ENCODE peak calls at places on chromosomes 16 and 17, in six cellular contexts. One of them, this sample, is unnamed. For H3K9me3, the result is how much of the 10 kb centered on the place peaks cover.

GRCh38 chr16:75053791-75054555 is 55.1 kb downstream of the ZNRF1 start:
- DNase-seq in CD4-positive, CD25-positive, alpha-beta regulatory T cell: no peak
- DNase-seq in fibroblast of lung: no peak
- DNase-seq in suprapubic skin: peak
- DNase-seq in sigmoid colon: peak
- DNase-seq in heart right ventricle: peak
- DNase-seq in this sample: peak

GRCh38 chr16:67447508-67448076 is 16.7 kb downstream of the HSD11B2 start:
- DNase-seq in CD4-positive, CD25-positive, alpha-beta regulatory T cell: peak
- DNase-seq in fibroblast of lung: no peak
- DNase-seq in suprapubic skin: no peak
- DNase-seq in sigmoid colon: peak
- DNase-seq in heart right ventricle: peak
- DNase-seq in this sample: no peak

GRCh38 chr17:50604470-50604869 is 30.2 kb upstream of the ABCC3 start:
- DNase-seq in CD4-positive, CD25-positive, alpha-beta regulatory T cell: no peak
- DNase-seq in fibroblast of lung: peak
- DNase-seq in suprapubic skin: no peak
- DNase-seq in sigmoid colon: peak
- DNase-seq in heart right ventricle: peak
- DNase-seq in this sample: peak

GRCh38 chr16:67284699-67285646 is 5.6 kb downstream of the PLEKHG4 start:
- DNase-seq in CD4-positive, CD25-positive, alpha-beta regulatory T cell: no peak
- DNase-seq in fibroblast of lung: peak
- DNase-seq in suprapubic skin: no peak
- DNase-seq in sigmoid colon: no peak
- DNase-seq in heart right ventricle: peak
- DNase-seq in this sample: peak

GRCh38 chr17:56835259-56835575 is 1.3 kb downstream of the DGKE start:
- DNase-seq in CD4-positive, CD25-positive, alpha-beta regulatory T cell: no peak
- DNase-seq in fibroblast of lung: no peak
- DNase-seq in suprapubic skin: no peak
- DNase-seq in sigmoid colon: no peak
- DNase-seq in heart right ventricle: no peak
- DNase-seq in this sample: no peak

GRCh38 chr16:49189286-49189685 is 92.4 kb downstream of the CBLN1 start:
- DNase-seq in CD4-positive, CD25-positive, alpha-beta regulatory T cell: no peak
- DNase-seq in fibroblast of lung: no peak
- DNase-seq in suprapubic skin: no peak
- DNase-seq in sigmoid colon: no peak
- DNase-seq in heart right ventricle: no peak
- DNase-seq in this sample: no peak

GRCh38 chr17:21293846-21294240 is 9.3 kb downstream of the MAP2K3 start:
- DNase-seq in CD4-positive, CD25-positive, alpha-beta regulatory T cell: no peak
- DNase-seq in fibroblast of lung: no peak
- DNase-seq in suprapubic skin: no peak
- DNase-seq in sigmoid colon: no peak
- DNase-seq in heart right ventricle: no peak
- DNase-seq in this sample: no peak

GRCh38 chr16:57667526-57668258 is 414 bp upstream of the ADGRG3 start:
- DNase-seq in CD4-positive, CD25-positive, alpha-beta regulatory T cell: no peak
- DNase-seq in fibroblast of lung: no peak
- DNase-seq in suprapubic skin: no peak
- DNase-seq in sigmoid colon: no peak
- DNase-seq in heart right ventricle: no peak
- DNase-seq in this sample: no peak

GRCh38 chr17:82216301-82217119 is 3.9 kb upstream of the CCDC57 start:
- DNase-seq in CD4-positive, CD25-positive, alpha-beta regulatory T cell: no peak
- DNase-seq in fibroblast of lung: peak
- DNase-seq in suprapubic skin: no peak
- DNase-seq in sigmoid colon: peak
- DNase-seq in heart right ventricle: peak
- DNase-seq in this sample: peak

GRCh38 chr17:77875881-77876509 is 82.5 kb upstream of the TNRC6C start:
- DNase-seq in CD4-positive, CD25-positive, alpha-beta regulatory T cell: no peak
- DNase-seq in fibroblast of lung: peak
- DNase-seq in suprapubic skin: no peak
- DNase-seq in sigmoid colon: no peak
- DNase-seq in heart right ventricle: peak
- DNase-seq in this sample: no peak

GRCh38 chr17:51319186-51319585 is 58.8 kb downstream of the UTP18 start:
- DNase-seq in CD4-positive, CD25-positive, alpha-beta regulatory T cell: no peak
- DNase-seq in fibroblast of lung: no peak
- DNase-seq in suprapubic skin: no peak
- DNase-seq in sigmoid colon: no peak
- DNase-seq in heart right ventricle: no peak
- DNase-seq in this sample: no peak

GRCh38 chr16:47018223-47018891 is 44.9 kb upstream of the DNAJA2 start:
- DNase-seq in CD4-positive, CD25-positive, alpha-beta regulatory T cell: peak
- DNase-seq in fibroblast of lung: peak
- DNase-seq in suprapubic skin: no peak
- DNase-seq in sigmoid colon: no peak
- DNase-seq in heart right ventricle: no peak
- DNase-seq in this sample: peak

GRCh38 chr17:49219987-49220386 is 9.5 kb downstream of the ABI3 start:
- DNase-seq in CD4-positive, CD25-positive, alpha-beta regulatory T cell: no peak
- DNase-seq in fibroblast of lung: no peak
- DNase-seq in suprapubic skin: no peak
- DNase-seq in sigmoid colon: no peak
- DNase-seq in heart right ventricle: no peak
- DNase-seq in this sample: no peak

GRCh38 chr17:77107506-77108433 is 33.0 kb upstream of the SEC14L1 start:
- DNase-seq in CD4-positive, CD25-positive, alpha-beta regulatory T cell: peak
- DNase-seq in fibroblast of lung: peak
- DNase-seq in suprapubic skin: no peak
- DNase-seq in sigmoid colon: no peak
- DNase-seq in heart right ventricle: no peak
- DNase-seq in this sample: no peak

GRCh38 chr16:88534731-88535141 is 35.5 kb upstream of the ZC3H18 start:
- DNase-seq in CD4-positive, CD25-positive, alpha-beta regulatory T cell: no peak
- DNase-seq in fibroblast of lung: peak
- DNase-seq in suprapubic skin: no peak
- DNase-seq in sigmoid colon: no peak
- DNase-seq in heart right ventricle: peak
- DNase-seq in this sample: no peak

GRCh38 chr16:27800817-27801216 is 250.9 kb downstream of the KATNIP start:
- DNase-seq in CD4-positive, CD25-positive, alpha-beta regulatory T cell: no peak
- DNase-seq in fibroblast of lung: no peak
- DNase-seq in suprapubic skin: no peak
- DNase-seq in sigmoid colon: no peak
- DNase-seq in heart right ventricle: no peak
- DNase-seq in this sample: no peak

GRCh38 chr17:74591503-74591902 is 580 bp downstream of the CD300LD start:
- DNase-seq in CD4-positive, CD25-positive, alpha-beta regulatory T cell: no peak
- DNase-seq in fibroblast of lung: no peak
- DNase-seq in suprapubic skin: no peak
- DNase-seq in sigmoid colon: no peak
- DNase-seq in heart right ventricle: no peak
- DNase-seq in this sample: no peak

GRCh38 chr17:78993241-78993956 is 13.7 kb upstream of the LGALS3BP start:
- DNase-seq in CD4-positive, CD25-positive, alpha-beta regulatory T cell: peak
- DNase-seq in fibroblast of lung: peak
- DNase-seq in suprapubic skin: peak
- DNase-seq in sigmoid colon: peak
- DNase-seq in heart right ventricle: peak
- DNase-seq in this sample: peak

GRCh38 chr16:10376229-10376628 is 9.6 kb upstream of the ATF7IP2 start:
- DNase-seq in CD4-positive, CD25-positive, alpha-beta regulatory T cell: no peak
- DNase-seq in fibroblast of lung: no peak
- DNase-seq in suprapubic skin: no peak
- DNase-seq in sigmoid colon: no peak
- DNase-seq in heart right ventricle: no peak
- DNase-seq in this sample: no peak

GRCh38 chr17:27573971-27574525 is 56.9 kb upstream of the LGALS9 start:
- DNase-seq in CD4-positive, CD25-positive, alpha-beta regulatory T cell: no peak
- DNase-seq in fibroblast of lung: peak
- DNase-seq in suprapubic skin: no peak
- DNase-seq in sigmoid colon: no peak
- DNase-seq in heart right ventricle: no peak
- DNase-seq in this sample: no peak

GRCh38 chr17:15262291-15263205 is 2.6 kb downstream of the PMP22 start:
- DNase-seq in CD4-positive, CD25-positive, alpha-beta regulatory T cell: no peak
- DNase-seq in fibroblast of lung: peak
- DNase-seq in suprapubic skin: peak
- DNase-seq in sigmoid colon: peak
- DNase-seq in heart right ventricle: peak
- DNase-seq in this sample: peak

DNA sequence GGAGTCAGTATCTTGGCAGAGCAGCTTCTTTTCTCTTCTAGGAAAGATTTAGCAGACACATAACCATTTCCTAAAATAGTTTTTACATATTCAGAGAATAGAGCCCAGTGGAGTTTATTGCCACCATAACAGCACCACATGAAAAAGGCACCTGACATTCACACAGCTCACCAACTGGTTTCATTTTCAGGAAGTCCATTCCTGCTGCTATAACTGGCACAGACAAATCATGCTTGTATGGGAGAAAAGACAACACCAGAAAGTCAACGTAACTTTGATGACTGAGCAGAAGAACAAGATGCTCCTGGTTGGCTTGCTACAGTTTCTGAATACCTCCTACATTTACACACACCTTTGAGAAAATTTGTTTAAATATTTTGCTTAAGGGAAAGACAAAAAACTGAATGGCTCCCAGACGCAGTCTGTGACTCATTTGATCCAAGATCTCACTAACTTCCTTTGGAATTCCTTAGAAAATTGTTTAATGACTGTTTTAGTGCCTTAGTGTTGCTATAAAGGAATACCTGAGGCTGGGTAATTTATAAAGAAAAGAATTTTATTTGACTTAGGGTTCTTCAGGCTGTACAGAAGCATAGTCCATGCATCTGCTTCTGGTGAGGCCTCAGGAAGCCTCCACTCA is 1380.6 kb downstream of the CDH8 start:
- DNase-seq in CD4-positive, CD25-positive, alpha-beta regulatory T cell: no peak
- DNase-seq in fibroblast of lung: peak
- DNase-seq in suprapubic skin: no peak
- DNase-seq in sigmoid colon: no peak
- DNase-seq in heart right ventricle: no peak
- DNase-seq in this sample: no peak
- H3K9me3 ChIP-seq in CD4-positive, CD25-positive, alpha-beta regulatory T cell: under half
- H3K9me3 ChIP-seq in fibroblast of lung: under half
- H3K9me3 ChIP-seq in suprapubic skin: under half
- H3K9me3 ChIP-seq in sigmoid colon: under half
- H3K9me3 ChIP-seq in heart right ventricle: under half
- H3K9me3 ChIP-seq in this sample: under half

GRCh38 chr16:31916056-31916488 is 42.5 kb downstream of the ZNF267 start:
- DNase-seq in CD4-positive, CD25-positive, alpha-beta regulatory T cell: no peak
- DNase-seq in fibroblast of lung: no peak
- DNase-seq in suprapubic skin: no peak
- DNase-seq in sigmoid colon: no peak
- DNase-seq in heart right ventricle: no peak
- DNase-seq in this sample: no peak

GRCh38 chr16:31913668-31914067 is 40.1 kb downstream of the ZNF267 start:
- DNase-seq in CD4-positive, CD25-positive, alpha-beta regulatory T cell: no peak
- DNase-seq in fibroblast of lung: no peak
- DNase-seq in suprapubic skin: no peak
- DNase-seq in sigmoid colon: no peak
- DNase-seq in heart right ventricle: no peak
- DNase-seq in this sample: no peak
- H3K9me3 ChIP-seq in CD4-positive, CD25-positive, alpha-beta regulatory T cell: half or more
- H3K9me3 ChIP-seq in fibroblast of lung: under half
- H3K9me3 ChIP-seq in suprapubic skin: half or more
- H3K9me3 ChIP-seq in sigmoid colon: half or more
- H3K9me3 ChIP-seq in heart right ventricle: under half
- H3K9me3 ChIP-seq in this sample: under half

GRCh38 chr16:35841632-35842031 is 2382.2 kb downstream of the TP53TG3F start:
- DNase-seq in CD4-positive, CD25-positive, alpha-beta regulatory T cell: no peak
- DNase-seq in fibroblast of lung: no peak
- DNase-seq in suprapubic skin: no peak
- DNase-seq in sigmoid colon: no peak
- DNase-seq in heart right ventricle: no peak
- DNase-seq in this sample: no peak
- H3K9me3 ChIP-seq in CD4-positive, CD25-positive, alpha-beta regulatory T cell: under half
- H3K9me3 ChIP-seq in fibroblast of lung: under half
- H3K9me3 ChIP-seq in suprapubic skin: under half
- H3K9me3 ChIP-seq in sigmoid colon: under half
- H3K9me3 ChIP-seq in heart right ventricle: under half
- H3K9me3 ChIP-seq in this sample: under half

DNA sequence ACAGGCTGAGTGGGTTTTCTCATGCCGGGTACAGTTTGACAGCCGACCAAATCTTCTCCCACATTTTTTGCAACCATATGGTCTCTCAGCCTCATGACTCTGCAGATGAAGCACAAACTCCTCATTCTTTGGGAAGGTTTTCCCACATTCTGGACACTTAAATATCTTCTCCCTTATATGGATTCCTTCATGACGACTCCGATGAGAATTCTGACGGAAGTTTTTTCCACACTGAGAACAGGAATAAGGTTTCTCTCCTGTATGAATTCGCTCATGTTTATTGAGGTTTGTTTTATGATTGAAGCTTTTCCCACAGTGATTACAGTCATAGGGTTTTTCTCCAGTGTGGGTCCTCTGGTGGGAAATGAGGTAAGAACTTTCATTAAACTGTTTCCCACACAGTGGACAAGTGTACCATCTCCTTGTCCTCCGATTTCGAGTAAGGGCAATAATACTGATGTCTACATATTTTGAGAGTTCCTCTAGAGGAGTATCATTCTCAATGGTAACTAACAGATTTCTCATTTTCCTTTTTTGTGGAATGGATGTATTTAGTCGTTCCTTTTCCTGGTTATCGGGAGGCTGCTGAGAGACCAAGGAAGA is 10.9 kb downstream of the ZNF200 start:
- DNase-seq in CD4-positive, CD25-positive, alpha-beta regulatory T cell: no peak
- DNase-seq in fibroblast of lung: peak
- DNase-seq in suprapubic skin: no peak
- DNase-seq in sigmoid colon: no peak
- DNase-seq in heart right ventricle: no peak
- DNase-seq in this sample: no peak
- H3K9me3 ChIP-seq in CD4-positive, CD25-positive, alpha-beta regulatory T cell: half or more
- H3K9me3 ChIP-seq in fibroblast of lung: under half
- H3K9me3 ChIP-seq in suprapubic skin: half or more
- H3K9me3 ChIP-seq in sigmoid colon: half or more
- H3K9me3 ChIP-seq in heart right ventricle: under half
- H3K9me3 ChIP-seq in this sample: under half

GRCh38 chr17:53033297-53033696 is 789.4 kb upstream of the KIF2B start:
- DNase-seq in CD4-positive, CD25-positive, alpha-beta regulatory T cell: no peak
- DNase-seq in fibroblast of lung: no peak
- DNase-seq in suprapubic skin: no peak
- DNase-seq in sigmoid colon: no peak
- DNase-seq in heart right ventricle: no peak
- DNase-seq in this sample: no peak
- H3K9me3 ChIP-seq in CD4-positive, CD25-positive, alpha-beta regulatory T cell: under half
- H3K9me3 ChIP-seq in fibroblast of lung: under half
- H3K9me3 ChIP-seq in suprapubic skin: under half
- H3K9me3 ChIP-seq in sigmoid colon: under half
- H3K9me3 ChIP-seq in heart right ventricle: under half
- H3K9me3 ChIP-seq in this sample: under half

GRCh38 chr17:5488752-5489151 is 2.4 kb downstream of the MIS12 start:
- DNase-seq in CD4-positive, CD25-positive, alpha-beta regulatory T cell: no peak
- DNase-seq in fibroblast of lung: no peak
- DNase-seq in suprapubic skin: no peak
- DNase-seq in sigmoid colon: no peak
- DNase-seq in heart right ventricle: no peak
- DNase-seq in this sample: no peak

DNA sequence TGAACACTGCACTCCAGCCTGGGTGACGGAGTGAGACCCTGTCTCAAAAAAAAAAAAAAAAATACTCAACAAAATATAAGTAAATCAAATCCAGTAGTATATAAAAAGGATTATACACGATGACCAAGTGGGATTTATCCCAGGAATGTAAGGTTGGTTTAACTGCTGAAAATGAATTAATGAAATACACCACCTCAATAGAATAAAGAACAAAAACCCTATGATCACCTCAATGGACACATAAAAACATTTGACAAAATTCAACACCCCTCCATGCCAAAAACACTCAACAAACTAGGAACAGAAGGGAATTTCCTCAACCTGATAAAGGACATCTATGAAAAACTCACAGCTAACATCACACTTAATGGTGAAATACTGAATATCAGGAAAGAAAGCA is 6.6 kb downstream of the MIS12 start:
- DNase-seq in CD4-positive, CD25-positive, alpha-beta regulatory T cell: no peak
- DNase-seq in fibroblast of lung: no peak
- DNase-seq in suprapubic skin: no peak
- DNase-seq in sigmoid colon: no peak
- DNase-seq in heart right ventricle: no peak
- DNase-seq in this sample: no peak
- H3K9me3 ChIP-seq in CD4-positive, CD25-positive, alpha-beta regulatory T cell: under half
- H3K9me3 ChIP-seq in fibroblast of lung: under half
- H3K9me3 ChIP-seq in suprapubic skin: under half
- H3K9me3 ChIP-seq in sigmoid colon: under half
- H3K9me3 ChIP-seq in heart right ventricle: under half
- H3K9me3 ChIP-seq in this sample: under half